ENCODE peak calls at places on chromosomes 7 and 10, in five cellular contexts. P, A, F, K and C are unnamed samples.
A peak's percentile ranks its signal among the peaks of the same experiment; 100 is the strongest.

GRCh38 chr10:132104062-132104461 is 38.3 kb downstream of the JAKMIP3 start:
- DNase-seq in P (no peak), A (no peak), F (no peak), K (no peak), C (no peak)

GRCh38 chr7:47601119-47601880 is 19.4 kb upstream of the TNS3 start:
- DNase-seq in P (no peak), A (peak; percentile 98), F (peak; percentile 38), K (no peak), C (peak; percentile 55)

GRCh38 chr10:78623577-78624215 is 445.1 kb upstream of the ZMIZ1 start:
- DNase-seq in P (no peak), A (peak; percentile 67), F (no peak), K (no peak), C (no peak)

GRCh38 chr7:146216371-146217041 is 99.9 kb downstream of the CNTNAP2 start:
- DNase-seq in P (no peak), A (no peak), F (no peak), K (no peak), C (no peak)

GRCh38 chr7:78437118-78437517 is 638.5 kb downstream of the PHTF2 start:
- DNase-seq in P (no peak), A (no peak), F (no peak), K (no peak), C (no peak)

GRCh38 chr7:100860702-100861615 is 6.2 kb upstream of the TRIP6 start:
- DNase-seq in P (no peak), A (no peak), F (no peak), K (no peak), C (no peak)

GRCh38 chr10:21349912-21350286 is 175.6 kb downstream of the SKIDA1 start:
- DNase-seq in P (no peak), A (no peak), F (no peak), K (no peak), C (no peak)

GRCh38 chr10:11532329-11532728 is 79.1 kb downstream of the USP6NL start:
- DNase-seq in P (no peak), A (no peak), F (no peak), K (no peak), C (no peak)

GRCh38 chr7:108406474-108406873 is 49.8 kb downstream of the NRCAM start:
- DNase-seq in P (no peak), A (no peak), F (peak; percentile 46), K (no peak), C (no peak)

GRCh38 chr7:9835204-9835603 is 1138.5 kb upstream of the PHF14 start:
- DNase-seq in P (no peak), A (no peak), F (no peak), K (no peak), C (no peak)

GRCh38 chr10:13857465-13857864 is 270.7 kb downstream of the PRPF18 start:
- DNase-seq in P (no peak), A (no peak), F (no peak), K (no peak), C (no peak)

GRCh38 chr10:89213191-89213808 is 6.2 kb upstream of the CH25H start:
- DNase-seq in P (no peak), A (no peak), F (peak; percentile 26), K (no peak), C (peak; percentile 53)

GRCh38 chr10:64630534-64630933 is 1109.3 kb downstream of the REEP3 start:
- DNase-seq in P (no peak), A (no peak), F (no peak), K (no peak), C (no peak)

GRCh38 chr10:130461631-130462030 is 325.4 kb downstream of the GLRX3 start:
- DNase-seq in P (no peak), A (no peak), F (no peak), K (no peak), C (no peak)

GRCh38 chr10:16441106-16441850 is 4.5 kb downstream of the PTER start:
- DNase-seq in P (no peak), A (peak; percentile 6), F (no peak), K (no peak), C (no peak)

GRCh38 chr7:157539521-157539920 is 202.7 kb downstream of the DNAJB6 start:
- DNase-seq in P (no peak), A (no peak), F (no peak), K (no peak), C (no peak)

GRCh38 chr7:20435305-20435704 is 104.6 kb downstream of the ITGB8 start:
- DNase-seq in P (no peak), A (no peak), F (no peak), K (no peak), C (no peak)

GRCh38 chr7:17732083-17732482 is 208.2 kb downstream of the SNX13 start:
- DNase-seq in P (no peak), A (no peak), F (no peak), K (no peak), C (no peak)